ENCODE peak calls at places on chromosomes 2 and 18, in six cellular contexts. G is KBM-7; N is cardiac fibroblast; Q is skeletal muscle cell; W is nucleus accumbens; V is activated CD4-positive, CD25-positive, alpha-beta regulatory T cell. J is an unnamed sample.

GRCh38 chr2:238974061-238974460 is 126.2 kb downstream of the TWIST2 start:
- DNase-seq in V (no peak), W (no peak), G (no peak), Q (no peak), N (peak; percentile 47), J (no peak)

GRCh38 chr18:38237796-38238195 is 672.2 kb upstream of the CELF4 start:
- DNase-seq in V (no peak), W (no peak), Q (no peak), N (no peak), G (no peak), J (no peak)

GRCh38 chr2:176542456-176542855 is 273.2 kb downstream of the MTX2 start:
- DNase-seq in W (no peak), Q (no peak), N (no peak), V (no peak), G (no peak), J (no peak)

GRCh38 chr18:73414069-73414468 is 546.3 kb upstream of the NETO1 start:
- DNase-seq in W (no peak), Q (no peak), V (no peak), G (no peak), N (no peak), J (no peak)

GRCh38 chr18:62982600-62983251 is 267.4 kb downstream of the PHLPP1 start:
- DNase-seq in G (peak; percentile 68), W (peak; percentile 53), Q (no peak), N (peak; percentile 73), V (peak; percentile 26), J (peak; percentile 45)

GRCh38 chr18:48732767-48733424 is 194.1 kb downstream of the CTIF start:
- DNase-seq in N (no peak), W (no peak), Q (no peak), G (no peak), V (no peak), J (no peak)

GRCh38 chr2:145085616-145086015 is 565.7 kb upstream of the ZEB2 start:
- DNase-seq in N (peak; percentile 56), G (no peak), W (no peak), V (no peak), Q (no peak), J (no peak)

GRCh38 chr2:69601179-69601612 is 42.3 kb downstream of the AAK1 start:
- DNase-seq in N (peak; percentile 74), V (no peak), G (no peak), W (no peak), Q (peak; percentile 38), J (no peak)

GRCh38 chr18:36756262-36756661 is 72.5 kb downstream of the TPGS2 start:
- DNase-seq in W (no peak), N (peak; percentile 26), Q (no peak), V (no peak), G (no peak), J (no peak)

J was measured in occipital lobe.